ENCODE peak calls at places on chromosomes 6 and 20, in four cellular contexts. V is H1, C is K562, G is HepG2. F is an unnamed sample.

GRCh38 chr6:10418862-10419748 is 4.2 kb upstream of the TFAP2A start:
- DNase-seq in G (no peak), C (peak), V (peak), F (no peak)

GRCh38 chr6:27091661-27092315 is 155.7 kb upstream of the PRSS16 start:
- DNase-seq in G (peak), V (peak), C (peak), F (peak)

GRCh38 chr20:56636701-56637100 is 7.6 kb downstream of the TFAP2C start:
- DNase-seq in G (no peak), V (no peak), C (no peak), F (no peak)

GRCh38 chr6:26088344-26088743 is 1.1 kb downstream of the HFE start:
- DNase-seq in G (no peak), C (no peak), V (no peak), F (no peak)

GRCh38 chr6:75526502-75527127 is 33.0 kb upstream of the FILIP1 start:
- DNase-seq in V (peak), G (peak), C (peak), F (peak)

GRCh38 chr6:33896391-33897192 is 92.8 kb upstream of the MLN start:
- DNase-seq in G (no peak), V (no peak), C (peak), F (no peak)

GRCh38 chr20:32761831-32762753 is at the start of gene DNMT3B:
- DNase-seq in G (peak), C (peak), V (peak), F (peak)

GRCh38 chr20:23666698-23667097 is 22.1 kb downstream of the CST4 start:
- DNase-seq in C (no peak), G (no peak), V (no peak), F (no peak)

GRCh38 chr20:57564951-57565642 is 4.2 kb downstream of the PCK1 start:
- DNase-seq in C (no peak), V (no peak), G (no peak), F (no peak)

GRCh38 chr6:17984399-17984798 is 3.0 kb downstream of the KIF13A start:
- DNase-seq in C (no peak), G (no peak), V (no peak), F (no peak)

GRCh38 chr6:44339301-44339700 is 3.1 kb upstream of the SPATS1 start:
- DNase-seq in V (no peak), G (no peak), C (no peak), F (no peak)

GRCh38 chr6:44341095-44341890 is 1.2 kb upstream of the SPATS1 start:
- DNase-seq in C (no peak), G (no peak), V (no peak), F (no peak)

GRCh38 chr6:44342052-44342451 is 398 bp upstream of the SPATS1 start:
- DNase-seq in G (no peak), C (no peak), V (no peak), F (no peak)

GRCh38 chr6:44338228-44339122 is 4.0 kb upstream of the SPATS1 start:
- DNase-seq in V (peak), C (peak), G (peak), F (peak)

GRCh38 chr6:44339763-44340625 is 2.5 kb upstream of the SPATS1 start:
- DNase-seq in G (no peak), C (no peak), V (no peak), F (no peak)
- TF ChIP-seq FOSL1 in G (no peak), C (no peak), V (no peak), F (no peak)

DNA sequence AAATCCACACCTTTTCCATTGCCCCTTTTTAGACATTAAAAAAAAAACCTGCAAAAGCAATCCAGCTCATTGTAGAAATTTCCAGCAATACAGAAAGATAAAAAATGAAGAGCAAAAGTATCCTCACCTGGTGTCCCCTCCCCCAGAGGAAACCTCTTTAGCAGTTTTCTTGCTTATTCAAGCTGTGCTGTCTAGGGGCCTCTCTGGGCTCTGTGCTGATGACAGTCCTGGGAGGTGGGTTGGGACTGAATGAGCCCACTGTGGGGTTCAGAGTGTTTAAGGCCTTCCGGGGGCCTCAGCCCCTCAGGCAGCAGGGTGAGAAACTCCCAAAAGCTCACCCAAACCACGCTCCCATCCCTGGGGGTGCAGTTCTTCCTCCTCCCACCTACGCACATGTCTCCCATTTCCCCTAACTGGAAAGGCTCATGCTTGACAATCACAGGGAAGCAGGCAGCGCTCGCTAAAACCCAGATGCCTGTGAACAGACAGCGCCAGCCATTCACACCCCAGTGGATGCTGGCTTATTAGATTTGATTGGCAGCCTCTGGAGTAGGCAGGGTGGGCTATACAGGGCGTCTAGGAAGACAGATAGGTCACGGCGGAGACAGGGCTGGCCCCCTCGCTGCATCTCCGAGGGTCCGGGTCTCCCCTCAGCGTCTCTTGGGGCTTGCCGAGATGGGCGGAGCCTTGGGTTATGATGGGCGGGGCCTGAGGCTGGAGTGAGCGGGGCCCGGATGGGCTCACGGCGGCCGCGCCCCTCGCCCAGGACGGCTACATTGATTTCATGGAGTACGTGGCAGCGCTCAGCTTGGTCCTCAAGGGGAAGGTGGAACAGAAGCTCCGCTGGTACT is 4.6 kb downstream of the GUCA1A start:
- DNase-seq in V (peak), G (no peak), C (peak), F (no peak)
- TF ChIP-seq YY1 in V (peak), G (no peak), C (no peak), F (no peak)

DNA sequence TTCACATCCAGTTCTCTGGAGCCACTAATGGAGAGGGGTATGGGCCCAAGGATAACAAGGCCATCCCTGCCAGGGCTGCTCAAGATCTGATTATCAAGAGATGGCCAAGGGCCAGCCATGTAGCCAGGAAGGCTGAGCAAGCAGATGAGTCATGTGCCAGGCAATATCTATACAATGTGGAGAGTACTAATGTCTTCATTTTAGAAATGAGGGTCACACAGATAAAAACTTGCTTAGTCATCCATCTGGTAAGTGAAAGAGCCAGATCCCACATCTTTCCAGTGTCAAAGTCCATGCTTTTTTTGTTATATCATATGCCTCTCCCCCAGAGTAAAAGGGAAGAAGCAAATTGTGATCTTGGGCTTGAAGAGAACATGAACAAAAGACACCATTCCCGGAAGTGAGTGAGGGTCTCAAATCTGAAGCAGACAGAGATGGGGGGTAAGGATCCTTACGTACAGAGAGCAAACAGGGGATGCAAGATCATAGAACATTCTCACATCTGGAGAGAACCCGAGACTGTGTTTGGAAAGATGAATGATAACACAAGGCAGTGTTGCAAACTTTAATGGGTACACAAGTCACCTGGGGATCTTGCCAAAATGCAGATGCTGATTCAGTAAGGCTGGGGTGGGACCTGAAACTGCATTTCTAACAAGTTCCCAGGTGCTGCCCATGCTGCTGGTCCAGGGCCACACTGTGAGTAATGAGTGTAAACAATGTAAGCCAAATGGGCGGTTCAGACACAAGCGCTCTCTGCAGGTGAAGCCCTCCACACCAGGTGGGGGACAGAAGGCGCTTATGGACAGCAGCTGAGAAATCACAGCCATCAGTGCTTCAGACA is 20.0 kb upstream of the GSTA3 start:
- DNase-seq in C (no peak), G (peak), V (no peak), F (peak)
- TF ChIP-seq FOSL1 in C (peak), G (no peak), V (no peak), F (peak)

DNA sequence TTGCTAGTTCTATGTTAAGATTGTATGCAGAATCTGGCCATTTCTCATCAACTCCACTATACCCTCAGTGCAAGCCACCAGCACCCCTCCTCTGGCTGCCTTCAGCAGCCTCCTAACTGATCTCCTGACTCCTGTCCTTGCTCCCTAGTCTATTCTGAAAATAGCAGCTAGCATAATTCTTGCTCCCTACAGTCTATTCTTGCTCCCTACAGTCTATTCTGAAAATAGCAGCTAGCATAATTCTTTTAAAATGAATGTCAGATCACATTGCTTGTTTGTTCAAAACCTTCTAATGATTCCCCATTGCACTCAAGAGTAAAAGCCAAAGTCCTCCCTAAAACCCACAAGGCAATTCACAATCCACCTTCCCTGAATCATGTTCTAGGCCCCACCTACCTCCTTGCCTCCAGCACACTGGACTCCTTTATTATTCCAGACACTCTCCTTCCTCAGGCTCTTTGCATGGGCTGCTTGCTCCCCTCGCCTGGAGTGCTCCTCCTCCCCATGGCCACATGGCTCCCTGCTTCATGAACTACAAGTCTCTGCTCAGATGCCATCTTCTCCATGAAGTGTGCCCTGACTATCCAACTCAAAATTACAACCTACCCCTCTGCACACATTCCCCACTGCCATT is 164.2 kb upstream of the TNFAIP3 start:
- DNase-seq in C (no peak), G (no peak), V (no peak), F (no peak)
- TF ChIP-seq YY1 in C (no peak), G (no peak), V (no peak), F (no peak)

DNA sequence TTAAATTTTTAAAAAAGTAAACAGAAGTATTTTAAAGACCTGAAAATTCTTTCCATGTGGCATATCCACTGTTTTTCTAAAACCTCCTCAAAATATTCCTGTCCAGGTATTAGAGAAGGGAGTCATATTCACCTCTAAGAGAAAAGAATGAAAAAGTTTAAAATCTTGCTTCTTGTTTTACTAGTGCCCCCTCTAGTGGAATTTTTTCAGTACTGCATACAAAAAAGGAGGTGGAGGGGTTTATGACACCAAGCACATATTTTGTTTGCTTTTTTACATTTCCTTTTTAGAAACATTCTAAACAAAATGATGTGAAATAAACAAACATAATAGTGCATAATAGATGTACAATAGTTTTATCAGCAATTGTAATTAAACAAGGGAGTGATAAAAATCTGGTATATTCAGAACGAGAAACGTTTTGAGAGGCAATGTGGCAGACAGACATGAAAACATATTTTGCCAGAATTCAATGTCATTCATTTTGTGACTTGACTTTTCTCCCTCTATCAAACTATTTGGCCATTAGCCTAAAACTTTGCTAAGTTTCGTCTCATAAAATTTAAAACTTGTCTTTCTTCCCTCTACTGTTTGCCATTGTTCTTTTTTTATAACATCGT is 111.0 kb upstream of the TFAP2D start:
- DNase-seq in V (no peak), G (peak), C (peak), F (peak)
- TF ChIP-seq FOSL1 in V (no peak), G (no peak), C (no peak), F (no peak)